ENCODE peak calls at places on chromosomes 12 and 14, in seven cellular contexts. B, W, P, S, E, U and L are unnamed samples.

GRCh38 chr12:53964315-53964713 is 8.6 kb upstream of the HOXC11 start:
- DNase-seq in B (no peak), W (no peak), P (no peak), S (no peak), E (no peak), U (no peak), L (no peak)

GRCh38 chr14:77014004-77014604 is 14.4 kb downstream of the IRF2BPL start:
- DNase-seq in B (no peak), W (no peak), P (peak; percentile 61), S (no peak), E (no peak), U (no peak), L (no peak)

GRCh38 chr12:32025906-32026305 is 66.7 kb downstream of the RESF1 start:
- DNase-seq in B (no peak), W (no peak), P (no peak), S (peak; percentile 9), E (no peak), U (no peak), L (no peak)

GRCh38 chr12:65465766-65466547 is 187.5 kb downstream of the MSRB3 start:
- DNase-seq in B (no peak), W (no peak), P (no peak), S (no peak), E (no peak), U (no peak), L (no peak)

GRCh38 chr14:77124345-77125274 is 17.0 kb downstream of the ZDHHC22 start:
- DNase-seq in B (no peak), W (peak; percentile 38), P (no peak), S (peak; percentile 38), E (peak; percentile 44), U (peak; percentile 74), L (peak; percentile 62)

GRCh38 chr12:28209782-28210181 is 19.5 kb downstream of the CCDC91 start:
- DNase-seq in B (no peak), W (peak; percentile 16), P (no peak), S (no peak), E (no peak), U (no peak), L (no peak)

GRCh38 chr12:78210894-78211302 is 380.2 kb downstream of the NAV3 start:
- DNase-seq in B (peak; percentile 57), W (peak; percentile 87), P (peak; percentile 76), S (no peak), E (peak; percentile 60), U (no peak), L (no peak)

GRCh38 chr14:93764211-93764659 is 24.1 kb downstream of the PRIMA1 start:
- DNase-seq in B (peak; percentile 56), W (peak; percentile 32), P (no peak), S (no peak), E (no peak), U (no peak), L (no peak)

GRCh38 chr12:131986361-131986760 is 36.6 kb downstream of the EP400 start:
- DNase-seq in B (no peak), W (no peak), P (no peak), S (no peak), E (no peak), U (no peak), L (no peak)

GRCh38 chr14:63616015-63616414 is 25.7 kb downstream of the WDR89 start:
- DNase-seq in B (no peak), W (peak; percentile 43), P (no peak), S (no peak), E (peak; percentile 44), U (peak; percentile 77), L (no peak)

GRCh38 chr12:118055865-118056773 is 4.9 kb downstream of the WSB2 start:
- DNase-seq in B (no peak), W (no peak), P (no peak), S (no peak), E (no peak), U (no peak), L (no peak)

GRCh38 chr12:132384916-132385315 is 55.5 kb upstream of the GALNT9 start:
- DNase-seq in B (no peak), W (no peak), P (no peak), S (no peak), E (no peak), U (peak; percentile 34), L (no peak)

GRCh38 chr12:6057693-6058092 is 66.8 kb downstream of the VWF start:
- DNase-seq in B (no peak), W (no peak), P (no peak), S (no peak), E (no peak), U (no peak), L (no peak)

GRCh38 chr12:81086342-81086741 is 8.5 kb downstream of the ACSS3 start:
- DNase-seq in B (no peak), W (no peak), P (peak; percentile 4), S (no peak), E (peak; percentile 9), U (no peak), L (no peak)

GRCh38 chr12:124520258-124520657 is 47.2 kb downstream of the NCOR2 start:
- DNase-seq in B (no peak), W (peak; percentile 84), P (no peak), S (no peak), E (peak; percentile 85), U (peak; percentile 84), L (no peak)

GRCh38 chr12:75650989-75651695 is 139.7 kb upstream of the KRR1 start:
- DNase-seq in B (peak; percentile 81), W (no peak), P (peak; percentile 54), S (no peak), E (peak; percentile 82), U (no peak), L (no peak)

GRCh38 chr12:130254476-130255276 is 83.0 kb upstream of the PIWIL1 start:
- DNase-seq in B (no peak), W (no peak), P (no peak), S (no peak), E (no peak), U (no peak), L (no peak)

GRCh38 chr12:122917508-122918227 is 21.7 kb upstream of the VPS37B start:
- DNase-seq in B (peak; percentile 13), W (peak; percentile 64), P (peak; percentile 79), S (no peak), E (peak; percentile 70), U (peak; percentile 82), L (no peak)

GRCh38 chr12:14691560-14691959 is 4.8 kb downstream of the GUCY2C start:
- DNase-seq in B (no peak), W (no peak), P (no peak), S (no peak), E (no peak), U (no peak), L (no peak)

GRCh38 chr12:89225401-89225800 is 126.9 kb downstream of the DUSP6 start:
- DNase-seq in B (peak; percentile 45), W (peak; percentile 94), P (peak; percentile 57), S (peak; percentile 59), E (peak; percentile 97), U (peak; percentile 69), L (no peak)

GRCh38 chr14:61472025-61472672 is 150.8 kb downstream of the PRKCH start:
- DNase-seq in B (peak; percentile 98), W (peak; percentile 99), P (peak; percentile 98), S (no peak), E (peak; percentile 96), U (no peak), L (no peak)

GRCh38 chr14:64758025-64758521 is 53.8 kb downstream of the PLEKHG3 start:
- DNase-seq in B (peak; percentile 42), W (peak; percentile 71), P (peak; percentile 55), S (no peak), E (peak; percentile 92), U (no peak), L (no peak)

GRCh38 chr14:101098641-101099040 is 195.1 kb upstream of the RTL1 start:
- DNase-seq in B (peak; percentile 32), W (no peak), P (no peak), S (no peak), E (no peak), U (no peak), L (no peak)

GRCh38 chr12:67358686-67359374 is 89.7 kb downstream of the CAND1 start:
- DNase-seq in B (peak; percentile 90), W (peak; percentile 96), P (peak; percentile 99), S (no peak), E (no peak), U (no peak), L (no peak)

GRCh38 chr12:92771011-92771410 is 68.2 kb downstream of the PLEKHG7 start:
- DNase-seq in B (no peak), W (no peak), P (no peak), S (no peak), E (no peak), U (no peak), L (no peak)

GRCh38 chr14:93903342-93904184 is 23.6 kb upstream of the FAM181A start:
- DNase-seq in B (no peak), W (no peak), P (no peak), S (no peak), E (peak; percentile 7), U (peak; percentile 69), L (peak; percentile 56)

GRCh38 chr12:121524196-121524930 is 56.5 kb downstream of the KDM2B start:
- DNase-seq in B (no peak), W (no peak), P (no peak), S (no peak), E (no peak), U (no peak), L (no peak)